ENCODE peak calls at places on chromosome 22, in nine cellular contexts. H is OCI-M1; L is pancreas; X is CD8-positive, alpha-beta memory T cell; W is NCI-H748 treated with DMSO at 0.1 percent for 48 hours; D is NT2/D1; A is hippocampal formation; T is hypothalamus; N is AG09309. M is an unnamed sample.

GRCh38 chr22:30210235-30210831 is 36.2 kb downstream of the LIF start:
- DNase-seq in L (no peak), T (no peak), N (no peak), D (no peak), A (no peak), H (no peak), W (no peak), X (no peak), M (no peak)

GRCh38 chr22:26529345-26529744 is 17.1 kb upstream of the TFIP11 start:
- DNase-seq in W (no peak), N (no peak), X (no peak), L (no peak), H (no peak), D (no peak), A (no peak), T (no peak), M (no peak)

GRCh38 chr22:41256254-41256897 is 15.6 kb upstream of the CHADL start:
- DNase-seq in X (no peak), A (no peak), W (no peak), D (no peak), H (no peak), N (peak; percentile 17), L (no peak), T (no peak), M (no peak)

GRCh38 chr22:27581688-27582087 is 219.9 kb downstream of the MN1 start:
- DNase-seq in H (no peak), L (no peak), X (no peak), A (peak; percentile 65), N (no peak), T (no peak), W (no peak), D (no peak), M (no peak)

GRCh38 chr22:29022101-29022817 is 39.4 kb downstream of the C22orf31 start:
- DNase-seq in T (no peak), D (no peak), A (no peak), X (no peak), N (no peak), W (no peak), H (no peak), L (no peak), M (no peak)

GRCh38 chr22:27461470-27461869 is 340.1 kb downstream of the MN1 start:
- DNase-seq in L (no peak), H (no peak), T (no peak), D (peak; percentile 89), N (peak; percentile 50), X (no peak), W (no peak), A (no peak), M (no peak)

GRCh38 chr22:48448821-48449220 is 1378.9 kb downstream of the BRD1 start:
- DNase-seq in A (no peak), N (no peak), L (no peak), X (no peak), D (no peak), H (no peak), W (no peak), T (no peak), M (no peak)

GRCh38 chr22:24305260-24305692 is 34.6 kb downstream of the SPECC1L start:
- DNase-seq in X (no peak), A (no peak), N (no peak), L (no peak), D (no peak), W (no peak), H (peak; percentile 87), T (no peak), M (no peak)

GRCh38 chr22:44580176-44580575 is 82.1 kb upstream of the RTL6 start:
- DNase-seq in N (no peak), L (no peak), X (no peak), D (no peak), W (no peak), H (no peak), T (no peak), A (no peak), M (no peak)

GRCh38 chr22:25334091-25334490 is 114.7 kb downstream of the CRYBB2 start:
- DNase-seq in D (peak; percentile 54), N (no peak), X (no peak), L (no peak), W (peak; percentile 7), T (peak; percentile 34), H (peak; percentile 91), A (peak; percentile 1), M (no peak)

GRCh38 chr22:21681566-21682370 is 16.0 kb downstream of the PPIL2 start:
- DNase-seq in A (no peak), W (no peak), L (no peak), D (no peak), N (no peak), T (no peak), H (no peak), X (no peak), M (no peak)

GRCh38 chr22:41523464-41524221 is 20.6 kb downstream of the POLR3H start:
- DNase-seq in N (no peak), H (no peak), A (no peak), W (no peak), T (no peak), D (no peak), X (no peak), L (peak; percentile 75), M (no peak)

GRCh38 chr22:36546092-36546804 is 17.3 kb upstream of the EIF3D start:
- DNase-seq in D (peak; percentile 42), W (peak; percentile 23), N (no peak), A (peak; percentile 21), X (no peak), L (no peak), T (peak; percentile 6), H (peak; percentile 91), M (peak; percentile 49)

GRCh38 chr22:19132153-19132552 is 1.0 kb downstream of the TSSK2 start:
- DNase-seq in N (no peak), T (no peak), A (no peak), W (no peak), D (no peak), L (peak; percentile 51), X (no peak), H (no peak), M (no peak)

GRCh38 chr22:41290262-41291221 is 4.6 kb upstream of the RANGAP1 start:
- DNase-seq in D (no peak), H (no peak), W (no peak), N (peak; percentile 59), A (no peak), X (no peak), L (no peak), T (no peak), M (no peak)